ENCODE peak calls at places on chromosomes 5 and 9, in seven cellular contexts. Y, G, B, H, A, W and D are unnamed samples.

GRCh38 chr5:128300181-128300580 is 216.6 kb downstream of the SLC12A2 start:
- DNase-seq in Y (no peak), W (no peak), G (no peak), H (no peak), A (no peak), B (no peak), D (peak; percentile 26)

GRCh38 chr5:6905423-6905822 is 192.2 kb downstream of the TENT4A start:
- DNase-seq in A (no peak), Y (no peak), W (no peak), G (no peak), B (no peak), H (no peak), D (no peak)

GRCh38 chr5:534006-534742 is 9.9 kb upstream of the SLC9A3 start:
- DNase-seq in A (no peak), H (no peak), W (no peak), Y (no peak), B (no peak), G (no peak), D (no peak)

GRCh38 chr5:168590666-168591065 is 11.5 kb upstream of the PANK3 start:
- DNase-seq in A (no peak), Y (no peak), B (no peak), G (no peak), H (no peak), W (no peak), D (no peak)

GRCh38 chr9:133367778-133368177 is 8.1 kb downstream of the SURF4 start:
- DNase-seq in Y (no peak), W (no peak), A (no peak), G (no peak), B (no peak), H (no peak), D (no peak)

GRCh38 chr9:97475079-97475478 is 26.4 kb upstream of the TMOD1 start:
- DNase-seq in Y (no peak), W (no peak), B (no peak), G (no peak), H (no peak), A (peak; percentile 89), D (no peak)

GRCh38 chr9:136694163-136694864 is 7.1 kb upstream of the AGPAT2 start:
- DNase-seq in W (peak; percentile 50), G (peak; percentile 75), B (peak; percentile 75), A (peak; percentile 18), H (peak; percentile 61), Y (peak; percentile 56), D (no peak)

GRCh38 chr5:57383093-57383861 is 99.3 kb downstream of the ACTBL2 start:
- DNase-seq in Y (peak; percentile 88), G (peak; percentile 85), W (peak; percentile 93), B (peak; percentile 47), A (peak; percentile 99), H (peak; percentile 96), D (no peak)

GRCh38 chr9:15824310-15824709 is 271.5 kb downstream of the CCDC171 start:
- DNase-seq in H (peak; percentile 23), A (peak; percentile 21), Y (peak; percentile 28), B (no peak), G (peak; percentile 24), W (peak; percentile 52), D (peak; percentile 13)

GRCh38 chr9:127539982-127540663 is 72.0 kb upstream of the STXBP1 start:
- DNase-seq in Y (no peak), W (no peak), B (no peak), G (no peak), A (no peak), H (no peak), D (no peak)

GRCh38 chr5:81537905-81538535 is 144.1 kb upstream of the ACOT12 start:
- DNase-seq in H (no peak), W (no peak), Y (no peak), A (no peak), B (no peak), G (no peak), D (no peak)

GRCh38 chr9:107487521-107488399 is 1.8 kb downstream of the KLF4 start:
- DNase-seq in Y (peak; percentile 73), A (no peak), B (peak; percentile 39), W (peak; percentile 63), H (peak; percentile 72), G (peak; percentile 69), D (peak; percentile 18)

GRCh38 chr5:78534148-78535009 is 114.2 kb downstream of the LHFPL2 start:
- DNase-seq in W (peak; percentile 79), Y (peak; percentile 79), B (peak; percentile 65), G (no peak), H (no peak), A (peak; percentile 72), D (no peak)

GRCh38 chr9:78029601-78030552 is 1.7 kb downstream of the GNAQ start:
- DNase-seq in W (peak; percentile 51), G (peak; percentile 23), A (peak; percentile 48), B (no peak), H (peak; percentile 67), Y (peak; percentile 61), D (no peak)

GRCh38 chr9:78030553-78031270 is 899 bp downstream of the GNAQ start:
- DNase-seq in A (peak; percentile 21), B (peak; percentile 45), W (peak; percentile 35), Y (peak; percentile 54), G (peak; percentile 52), H (peak; percentile 53), D (no peak)

GRCh38 chr9:78026947-78027346 is 4.7 kb downstream of the GNAQ start:
- DNase-seq in B (no peak), H (no peak), A (peak; percentile 63), Y (peak; percentile 33), W (peak; percentile 52), G (no peak), D (no peak)

GRCh38 chr9:78031271-78031825 is at the start of gene GNAQ:
- DNase-seq in B (no peak), A (peak; percentile 15), W (no peak), Y (no peak), H (no peak), G (no peak), D (no peak)

GRCh38 chr9:78028926-78029325 is 2.7 kb downstream of the GNAQ start:
- DNase-seq in B (no peak), W (no peak), H (peak; percentile 44), A (no peak), G (no peak), Y (no peak), D (no peak)
- H3K4me3 ChIP-seq in B (no peak overlapping the region), W (peak overlapping the region; percentile 77), H (peak overlapping the region; percentile 91), A (no peak overlapping the region), G (no peak overlapping the region), Y (peak overlapping the region; percentile 88), D (peak overlapping the region; percentile 71)

GRCh38 chr5:145811834-145812625 is 23.1 kb downstream of the PRELID2 start:
- DNase-seq in Y (peak; percentile 78), G (peak; percentile 54), H (peak; percentile 69), A (peak; percentile 48), W (peak; percentile 76), B (peak; percentile 37), D (no peak)
- TF ChIP-seq CTCF in Y (peak; percentile 32), G (peak; percentile 59), H (peak; percentile 43), A (peak; percentile 40), W (peak; percentile 45), B (peak; percentile 57), D (peak; percentile 26)

GRCh38 chr5:156421798-156422197 is 94.8 kb downstream of the SGCD start:
- DNase-seq in Y (no peak), B (no peak), W (no peak), G (no peak), A (no peak), H (no peak), D (no peak)
- H3K4me3 ChIP-seq in Y (no peak overlapping the region), B (no peak overlapping the region), W (no peak overlapping the region), G (no peak overlapping the region), A (no peak overlapping the region), H (no peak overlapping the region), D (no peak overlapping the region)

DNA sequence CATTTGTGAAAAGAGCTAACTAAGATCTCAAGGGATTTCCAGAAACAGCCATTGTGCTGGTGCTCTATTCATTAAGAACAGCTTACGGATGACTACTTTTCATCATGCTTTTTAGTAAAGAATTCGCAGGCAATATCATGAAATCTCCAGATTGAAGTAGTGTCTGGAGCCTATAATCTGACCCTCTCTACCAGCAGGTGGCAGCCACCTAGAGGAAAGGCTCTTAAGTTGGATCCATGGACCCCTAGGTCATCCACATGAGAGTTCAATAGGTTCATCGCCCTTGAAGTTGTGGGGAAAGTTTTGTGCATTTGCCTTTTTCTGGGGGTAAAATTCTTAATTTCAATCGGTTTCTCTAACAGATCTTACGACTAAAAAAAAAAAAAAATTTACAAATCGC is 82.3 kb downstream of the SLC1A3 start:
- DNase-seq in W (no peak), H (no peak), Y (no peak), B (no peak), G (peak; percentile 34), A (peak; percentile 4), D (no peak)
- TF ChIP-seq CTCF in W (peak; percentile 38), H (peak; percentile 26), Y (peak; percentile 24), B (no peak), G (peak; percentile 38), A (no peak), D (peak; percentile 48)